ENCODE peak calls at places on chromosomes 3 and 15, in six cellular contexts. M is NCI-H1694 treated with DMSO at 0.1 percent for 48 hours, Y is G401, X is lung, R is osteocyte, S is A549. F is an unnamed sample.

GRCh38 chr3:111924283-111924682 is 54.5 kb upstream of the ABHD10 start:
- DNase-seq in M (no peak), Y (no peak), X (peak), R (no peak), S (no peak), F (no peak)

GRCh38 chr3:65343031-65343430 is 655.2 kb upstream of the ADAMTS9 start:
- DNase-seq in M (no peak), Y (no peak), X (no peak), R (no peak), S (no peak), F (no peak)

GRCh38 chr3:59115355-59116136 is 65.7 kb upstream of the CFAP20DC start:
- DNase-seq in M (no peak), Y (no peak), X (no peak), R (no peak), S (no peak), F (no peak)

GRCh38 chr3:414063-414462 is 217.5 kb downstream of the CHL1 start:
- DNase-seq in M (peak), Y (peak), X (no peak), R (no peak), S (peak), F (no peak)

GRCh38 chr3:93969443-93969842 is 4.3 kb downstream of the PROS1 start:
- DNase-seq in M (no peak), Y (no peak), X (no peak), R (no peak), S (peak), F (no peak)

GRCh38 chr3:149605902-149606301 is 51.9 kb downstream of the WWTR1 start:
- DNase-seq in M (no peak), Y (no peak), X (no peak), R (no peak), S (peak), F (no peak)

GRCh38 chr3:69738291-69738690 is 973 bp upstream of the MITF start:
- DNase-seq in M (no peak), Y (peak), X (no peak), R (no peak), S (no peak), F (no peak)

GRCh38 chr3:46649436-46649835 is 37.1 kb downstream of the FAM240A start:
- DNase-seq in M (no peak), Y (no peak), X (no peak), R (no peak), S (no peak), F (no peak)

GRCh38 chr3:170054204-170054603 is 16.4 kb downstream of the GPR160 start:
- DNase-seq in M (no peak), Y (no peak), X (peak), R (no peak), S (peak), F (no peak)

GRCh38 chr3:113747719-113748046 is 848 bp downstream of the ATP6V1A start:
- DNase-seq in M (peak), Y (no peak), X (no peak), R (no peak), S (no peak), F (no peak)

GRCh38 chr3:160676547-160677303 is at the start of gene ARL14:
- DNase-seq in M (no peak), Y (no peak), X (no peak), R (no peak), S (peak), F (no peak)

GRCh38 chr3:10764314-10765051 is 51.5 kb upstream of the SLC6A11 start:
- DNase-seq in M (no peak), Y (no peak), X (no peak), R (peak), S (no peak), F (no peak)

GRCh38 chr15:32838820-32839219 is 121.0 kb downstream of the GREM1 start:
- DNase-seq in M (no peak), Y (peak), X (peak), R (no peak), S (peak), F (peak)

GRCh38 chr15:68419301-68420175 is 12.4 kb downstream of the ITGA11 start:
- DNase-seq in M (no peak), Y (no peak), X (no peak), R (no peak), S (no peak), F (no peak)

GRCh38 chr15:48427479-48427878 is 96.2 kb downstream of the DUT start:
- DNase-seq in M (no peak), Y (no peak), X (no peak), R (no peak), S (no peak), F (no peak)

GRCh38 chr3:30538787-30539186 is 67.6 kb upstream of the TGFBR2 start:
- DNase-seq in M (no peak), Y (no peak), X (no peak), R (no peak), S (peak), F (peak)

GRCh38 chr3:126356373-126357298 is 572 bp downstream of the KLF15 start:
- DNase-seq in M (no peak), Y (peak), X (peak), R (no peak), S (no peak), F (no peak)

GRCh38 chr15:67834593-67835348 is 5.1 kb downstream of the RNU6-1 start:
- DNase-seq in M (no peak), Y (no peak), X (no peak), R (no peak), S (no peak), F (no peak)

GRCh38 chr3:42369304-42369703 is 41.1 kb downstream of the LYZL4 start:
- DNase-seq in M (no peak), Y (peak), X (no peak), R (no peak), S (no peak), F (no peak)

GRCh38 chr15:35698978-35699377 is 153.0 kb upstream of the DPH6 start:
- DNase-seq in M (no peak), Y (no peak), X (no peak), R (no peak), S (no peak), F (no peak)

GRCh38 chr3:16552757-16553156 is 39.3 kb upstream of the RFTN1 start:
- DNase-seq in M (no peak), Y (no peak), X (no peak), R (no peak), S (no peak), F (no peak)

GRCh38 chr15:25863968-25864580 is 947 bp upstream of the ATP10A start:
- DNase-seq in M (no peak), Y (no peak), X (no peak), R (no peak), S (no peak), F (no peak)

GRCh38 chr3:69013256-69014021 is at the start of gene EOGT:
- DNase-seq in M (no peak), Y (peak), X (peak), R (peak), S (peak), F (peak)

GRCh38 chr3:45712434-45713110 is 23.4 kb downstream of the SACM1L start:
- DNase-seq in M (no peak), Y (no peak), X (no peak), R (no peak), S (no peak), F (no peak)

GRCh38 chr15:70347766-70348558 is 250.2 kb upstream of the TLE3 start:
- DNase-seq in M (no peak), Y (no peak), X (no peak), R (peak), S (no peak), F (no peak)

GRCh38 chr3:72753495-72753894 is 94.8 kb downstream of the SHQ1 start:
- DNase-seq in M (no peak), Y (no peak), X (no peak), R (no peak), S (no peak), F (no peak)

GRCh38 chr3:165195226-165195625 is 958 bp downstream of the SLITRK3 start:
- DNase-seq in M (no peak), Y (peak), X (no peak), R (no peak), S (no peak), F (no peak)

GRCh38 chr3:30286007-30286669 is 320.3 kb upstream of the TGFBR2 start:
- DNase-seq in M (peak), Y (no peak), X (peak), R (no peak), S (peak), F (peak)

GRCh38 chr15:50653156-50653743 is 33.3 kb downstream of the TRPM7 start:
- DNase-seq in M (no peak), Y (no peak), X (no peak), R (no peak), S (no peak), F (no peak)

GRCh38 chr15:71201471-71201870 is 86.2 kb downstream of the THSD4 start:
- DNase-seq in M (peak), Y (no peak), X (peak), R (no peak), S (peak), F (no peak)

GRCh38 chr3:14150491-14151230 is 25.8 kb downstream of the TMEM43 start:
- DNase-seq in M (no peak), Y (no peak), X (no peak), R (no peak), S (no peak), F (no peak)

GRCh38 chr3:128323206-128324081 is 143.2 kb downstream of the DNAJB8 start:
- DNase-seq in M (no peak), Y (peak), X (no peak), R (peak), S (no peak), F (no peak)

GRCh38 chr3:118960876-118961275 is 73.8 kb downstream of the IGSF11 start:
- DNase-seq in M (no peak), Y (no peak), X (no peak), R (no peak), S (no peak), F (no peak)

GRCh38 chr15:69665641-69666091 is 213.0 kb downstream of the RPLP1 start:
- DNase-seq in M (peak), Y (no peak), X (no peak), R (no peak), S (no peak), F (no peak)

GRCh38 chr3:69321301-69321986 is 64.4 kb downstream of the FRMD4B start:
- DNase-seq in M (no peak), Y (no peak), X (no peak), R (no peak), S (no peak), F (no peak)

GRCh38 chr3:101642441-101642840 is 34.5 kb downstream of the ZBTB11 start:
- DNase-seq in M (no peak), Y (no peak), X (no peak), R (no peak), S (no peak), F (no peak)

GRCh38 chr3:170164720-170165119 is 16.8 kb downstream of the PHC3 start:
- DNase-seq in M (no peak), Y (no peak), X (no peak), R (no peak), S (no peak), F (no peak)

GRCh38 chr15:51726302-51727073 is 11.0 kb downstream of the LYSMD2 start:
- DNase-seq in M (peak), Y (peak), X (no peak), R (no peak), S (peak), F (peak)

GRCh38 chr15:61841461-61841860 is 218.8 kb downstream of the VPS13C start:
- DNase-seq in M (no peak), Y (no peak), X (no peak), R (no peak), S (no peak), F (no peak)

F was measured in AG04449.